ENCODE peak calls at places on chromosome 15, in four cellular contexts. S is HepG2, R is K562, K is GM12878. P is an unnamed sample.

GRCh38 chr15:60477991-60478632 is 830 bp downstream of the ICE2 start:
- DNase-seq in K (peak), R (peak), S (peak), P (no peak)

GRCh38 chr15:80153900-80154299 is 1.1 kb downstream of the FAH start:
- DNase-seq in K (no peak), S (no peak), R (peak), P (no peak)

GRCh38 chr15:69893863-69894262 is 203.9 kb downstream of the TLE3 start:
- DNase-seq in R (no peak), K (no peak), S (no peak), P (peak)

GRCh38 chr15:85582076-85582718 is 201.8 kb downstream of the AKAP13 start:
- DNase-seq in R (no peak), K (peak), S (no peak), P (no peak)

GRCh38 chr15:65399001-65399706 is 21.4 kb upstream of the IGDCC3 start:
- DNase-seq in R (no peak), K (no peak), S (no peak), P (no peak)

GRCh38 chr15:61871926-61872522 is 188.2 kb downstream of the VPS13C start:
- DNase-seq in K (no peak), S (peak), R (peak), P (no peak)

GRCh38 chr15:100448481-100448880 is 80.3 kb downstream of the CERS3 start:
- DNase-seq in K (no peak), R (no peak), S (no peak), P (peak)

GRCh38 chr15:52247032-52247431 is 48.6 kb downstream of the MYO5C start:
- DNase-seq in S (no peak), K (no peak), R (no peak), P (no peak)

GRCh38 chr15:33789141-33789540 is 179.2 kb upstream of the CHRM5 start:
- DNase-seq in K (no peak), S (no peak), R (no peak), P (no peak)

GRCh38 chr15:43915820-43916660 is 89.2 kb downstream of the WDR76 start:
- DNase-seq in K (no peak), R (no peak), S (no peak), P (no peak)

GRCh38 chr15:43911235-43911661 is 84.4 kb downstream of the WDR76 start:
- DNase-seq in R (no peak), K (no peak), S (no peak), P (no peak)

GRCh38 chr15:43912208-43912607 is 85.4 kb downstream of the WDR76 start:
- DNase-seq in R (no peak), K (no peak), S (no peak), P (no peak)

GRCh38 chr15:43913941-43914340 is 87.1 kb downstream of the WDR76 start:
- DNase-seq in K (no peak), S (no peak), R (no peak), P (no peak)

DNA sequence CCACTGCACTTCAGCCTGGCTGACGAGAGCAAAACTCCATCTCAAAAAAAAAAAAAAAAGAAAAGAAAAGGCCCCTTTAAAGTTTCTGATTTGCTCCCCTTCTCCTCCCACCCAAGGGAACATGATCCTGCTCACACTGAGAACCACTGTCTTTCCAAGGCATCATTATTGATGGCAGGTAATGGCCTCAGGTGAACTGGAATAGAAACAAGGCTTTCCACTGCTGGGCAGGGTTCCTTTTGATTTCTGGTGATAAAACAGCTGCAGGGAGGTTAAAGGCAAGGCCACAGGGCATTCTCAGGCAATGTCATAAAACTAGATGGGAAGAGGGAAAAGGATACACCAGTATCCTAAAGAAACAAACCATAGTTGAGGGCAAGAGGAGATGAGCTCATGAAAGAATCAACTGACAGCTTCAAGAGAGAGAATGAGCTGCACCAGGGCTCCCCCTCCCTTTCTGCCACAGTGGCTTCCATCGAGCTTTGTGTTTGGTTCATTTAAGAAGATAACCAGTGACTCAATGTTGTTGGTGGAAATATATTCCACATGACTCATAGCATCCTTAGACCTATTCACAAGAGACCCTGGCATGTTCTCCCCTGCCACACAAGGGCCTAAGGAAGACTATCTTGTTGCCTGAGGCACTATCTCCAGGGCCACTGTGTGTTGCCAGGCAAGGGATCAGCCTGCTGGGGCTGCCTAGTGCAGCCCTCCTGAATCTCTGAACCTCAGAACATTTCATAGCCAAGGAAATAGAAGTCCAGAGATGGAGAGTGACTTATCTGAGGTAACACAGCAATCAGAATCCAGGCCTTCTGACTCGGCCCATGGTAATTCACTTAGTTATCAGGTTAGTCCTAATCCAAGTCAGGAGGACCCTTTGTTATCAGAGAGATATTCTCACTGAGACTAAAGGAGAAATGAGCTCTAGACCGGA is 86.5 kb downstream of the WDR76 start:
- DNase-seq in K (no peak), S (peak), R (peak), P (no peak)
- TF ChIP-seq TCF7 in K (no peak), S (no peak), R (no peak), P (no peak)

GRCh38 chr15:55791576-55792400 is 48.8 kb upstream of the PRTG start:
- DNase-seq in K (no peak), R (no peak), S (no peak), P (no peak)
- TF ChIP-seq TCF7 in K (no peak), R (no peak), S (no peak), P (no peak)

DNA sequence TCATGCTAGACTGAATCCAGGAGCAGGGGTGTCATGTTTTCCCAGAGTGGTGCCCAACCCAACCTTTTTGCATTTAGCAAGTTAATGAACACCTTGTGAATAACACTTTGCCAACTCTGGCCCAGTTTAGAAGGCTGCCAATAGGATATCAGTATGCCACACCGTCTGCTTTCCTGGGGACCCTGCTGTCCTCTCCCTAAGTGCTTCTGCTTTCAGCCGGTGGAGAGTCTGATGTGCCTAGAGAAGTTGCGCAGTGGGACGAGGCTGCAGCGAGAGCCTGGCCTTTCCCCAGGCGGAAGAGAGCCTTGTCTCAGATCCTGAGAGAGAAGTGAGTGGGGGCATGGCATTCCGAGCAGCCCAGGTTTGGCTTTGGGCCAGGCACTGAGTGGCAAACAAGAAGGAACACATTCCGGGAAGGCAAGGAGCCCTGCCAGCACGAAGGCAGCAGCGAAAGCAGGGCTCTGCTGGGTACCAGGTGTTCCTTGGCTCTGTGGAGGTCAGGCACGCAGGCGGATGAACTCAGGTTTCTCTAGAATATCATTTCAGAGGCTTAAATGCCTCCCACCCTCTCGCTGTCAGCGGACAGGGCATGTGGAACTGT is 36.9 kb downstream of the SENP8 start:
- DNase-seq in K (no peak), S (no peak), R (no peak), P (no peak)
- TF ChIP-seq TCF7 in K (no peak), S (no peak), R (no peak), P (no peak)

DNA sequence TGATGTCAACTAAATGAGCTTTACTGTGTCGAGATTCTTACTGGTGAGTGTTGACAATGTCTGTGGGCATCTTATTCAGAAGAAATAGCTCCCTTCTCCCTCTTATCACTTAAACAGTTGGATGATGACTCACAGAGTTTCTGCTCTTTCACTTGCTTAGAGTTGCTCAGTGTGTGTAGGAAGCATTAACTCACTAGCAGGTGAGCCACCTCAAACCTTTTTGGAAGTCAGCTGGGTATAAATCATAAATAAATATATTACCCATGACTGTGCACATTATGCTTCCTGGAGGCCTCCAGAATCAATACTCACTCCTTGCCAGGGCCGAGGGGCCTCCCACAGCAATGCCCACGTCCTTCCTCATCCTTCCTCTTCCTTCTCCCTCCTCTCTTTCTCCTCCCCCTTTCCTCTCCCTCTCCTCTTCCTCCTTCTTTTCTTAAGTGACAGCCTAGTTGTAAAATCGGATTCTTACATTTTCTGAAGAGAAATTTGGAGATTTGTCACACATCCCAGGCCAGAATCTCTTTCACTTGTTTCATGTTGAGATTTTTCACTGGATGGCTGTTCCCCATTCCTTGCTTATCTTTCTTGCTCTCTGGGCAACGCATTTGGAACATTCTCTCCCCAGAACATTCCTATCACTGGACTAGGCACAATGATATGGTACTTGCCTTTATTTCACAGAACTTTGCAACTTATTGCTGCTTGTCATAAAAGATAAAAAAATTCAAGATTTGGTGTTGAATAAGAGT is 17.5 kb downstream of the SHC4 start:
- DNase-seq in S (no peak), R (peak), K (no peak), P (no peak)
- TF ChIP-seq TCF7 in S (no peak), R (no peak), K (no peak), P (no peak)

P was measured in WTC11.